ENCODE peak calls at places on chromosomes 2 and 18, in seven cellular contexts. M, W, J, L, T, S and U are unnamed samples. For H3K4me1, the result is how much of the 10 kb centered on the place peaks cover.

GRCh38 chr2:236155406-236155805 is 12.8 kb downstream of the GBX2 start:
- DNase-seq in T (no peak), W (no peak), S (no peak), M (no peak), L (no peak), J (no peak), U (no peak)

GRCh38 chr2:232327089-232328037 is 51.2 kb upstream of the ALPP start:
- DNase-seq in W (peak), L (peak), S (peak), T (peak), J (peak), M (no peak), U (peak)

GRCh38 chr2:188600536-188601210 is 309.0 kb downstream of the GULP1 start:
- DNase-seq in S (no peak), T (no peak), M (no peak), W (no peak), L (no peak), J (no peak), U (no peak)

GRCh38 chr2:157990173-157990572 is 111.5 kb upstream of the UPP2 start:
- DNase-seq in M (no peak), L (no peak), S (no peak), W (no peak), J (no peak), T (no peak), U (no peak)

GRCh38 chr18:41145526-41145925 is 809.5 kb upstream of the PIK3C3 start:
- DNase-seq in J (no peak), M (no peak), L (no peak), T (no peak), W (no peak), S (no peak), U (no peak)

GRCh38 chr2:17311771-17312511 is 206.3 kb downstream of the RAD51AP2 start:
- DNase-seq in J (no peak), M (no peak), T (no peak), S (no peak), L (no peak), W (no peak), U (no peak)

GRCh38 chr2:237733677-237734300 is 64.8 kb upstream of the RBM44 start:
- DNase-seq in W (no peak), L (peak), S (no peak), T (no peak), M (peak), J (peak), U (no peak)

GRCh38 chr2:19238440-19238839 is 120.0 kb downstream of the OSR1 start:
- DNase-seq in L (no peak), W (no peak), T (no peak), M (no peak), J (no peak), S (no peak), U (no peak)

GRCh38 chr2:181552808-181553207 is 95.6 kb downstream of the ITGA4 start:
- DNase-seq in W (no peak), M (no peak), L (no peak), T (no peak), S (no peak), J (no peak), U (no peak)

GRCh38 chr2:38526195-38526594 is 76.5 kb downstream of the HNRNPLL start:
- DNase-seq in W (no peak), J (no peak), T (no peak), M (no peak), L (no peak), S (no peak), U (no peak)

GRCh38 chr2:102735431-102736130 is 26.2 kb upstream of the TMEM182 start:
- DNase-seq in M (peak), J (no peak), W (peak), S (no peak), L (peak), T (no peak), U (no peak)

GRCh38 chr2:82139979-82140611 is 1835.5 kb upstream of the LRRTM1 start:
- DNase-seq in M (no peak), W (peak), S (no peak), J (no peak), T (no peak), L (no peak), U (no peak)

GRCh38 chr18:30192216-30192615 is 850.3 kb downstream of the DSC3 start:
- DNase-seq in L (peak), T (no peak), W (no peak), S (no peak), J (no peak), M (no peak), U (no peak)

GRCh38 chr18:77560334-77560970 is 310.8 kb downstream of the GALR1 start:
- DNase-seq in S (peak), M (no peak), L (no peak), J (no peak), W (no peak), T (no peak), U (no peak)

GRCh38 chr2:182280128-182280527 is 146.7 kb downstream of the PDE1A start:
- DNase-seq in S (no peak), J (no peak), L (no peak), M (no peak), T (no peak), W (no peak), U (no peak)

GRCh38 chr2:25700221-25700660 is 26.9 kb upstream of the DTNB start:
- DNase-seq in J (peak), L (peak), T (no peak), M (no peak), S (peak), W (no peak), U (no peak)

GRCh38 chr18:2981212-2981728 is 31.7 kb downstream of the LPIN2 start:
- DNase-seq in W (no peak), L (no peak), S (peak), T (no peak), J (no peak), M (no peak), U (no peak)

GRCh38 chr2:111715987-111716900 is 167.7 kb downstream of the ANAPC1 start:
- DNase-seq in L (peak), J (no peak), M (peak), W (no peak), S (no peak), T (no peak), U (no peak)

GRCh38 chr2:232340171-232340935 is 38.2 kb upstream of the ALPP start:
- DNase-seq in S (no peak), T (no peak), M (no peak), J (no peak), W (no peak), L (no peak), U (peak)

GRCh38 chr2:161905389-161906046 is 168.5 kb downstream of the DPP4 start:
- DNase-seq in M (no peak), J (no peak), W (no peak), L (peak), T (no peak), S (peak), U (no peak)

GRCh38 chr2:207692206-207693065 is 19.0 kb upstream of the CCNYL1 start:
- DNase-seq in L (peak), S (peak), J (no peak), M (peak), W (peak), T (no peak), U (no peak)

GRCh38 chr2:235044501-235045271 is 92.9 kb downstream of the SH3BP4 start:
- DNase-seq in T (no peak), S (no peak), L (no peak), J (no peak), M (peak), W (no peak), U (no peak)

GRCh38 chr2:157178865-157179264 is 78.6 kb upstream of the GALNT5 start:
- DNase-seq in M (no peak), T (no peak), W (no peak), S (no peak), J (no peak), L (no peak), U (no peak)

GRCh38 chr2:172484253-172484652 is 56.9 kb downstream of the ITGA6 start:
- DNase-seq in L (peak), M (no peak), T (no peak), J (no peak), S (peak), W (no peak), U (no peak)

GRCh38 chr2:64730551-64731305 is 77.0 kb upstream of the SERTAD2 start:
- DNase-seq in S (no peak), L (peak), J (peak), M (peak), W (peak), T (peak), U (peak)

GRCh38 chr2:175823291-175824073 is 178.6 kb downstream of the LNPK start:
- DNase-seq in T (no peak), S (no peak), W (no peak), M (no peak), L (no peak), J (no peak), U (no peak)

GRCh38 chr2:27441958-27442281 is 261 bp upstream of the KRTCAP3 start:
- DNase-seq in S (no peak), L (no peak), J (no peak), T (no peak), W (no peak), M (no peak), U (no peak)
- TF ChIP-seq POLR2A in S (no peak), L (no peak), J (no peak), T (no peak), W (no peak), M (no peak), U (no peak)

DNA sequence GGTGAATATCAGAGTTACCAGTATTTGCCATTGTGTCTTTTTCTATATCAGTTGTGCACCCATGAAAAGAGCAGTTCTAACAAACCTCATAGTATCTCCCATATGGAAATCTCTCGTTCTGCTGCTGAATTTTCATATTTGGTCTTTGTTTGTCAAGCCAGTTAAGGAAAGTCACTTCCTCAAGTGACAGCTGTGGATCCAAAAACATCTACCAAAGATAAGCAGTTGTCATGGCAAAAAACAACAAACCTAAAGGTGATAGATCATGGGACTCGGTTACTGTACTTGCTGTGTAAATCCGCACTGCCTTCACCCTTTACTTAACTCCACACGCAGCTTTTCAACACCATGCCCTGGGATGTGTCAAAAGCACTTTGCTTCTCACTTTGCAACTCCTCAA is 17.3 kb downstream of the BMP10 start:
- DNase-seq in M (no peak), T (no peak), J (no peak), S (no peak), W (no peak), L (no peak), U (no peak)
- H3K4me1 ChIP-seq in M (under half), T (under half), J (under half), S (under half), W (under half), L (under half), U (under half)

GRCh38 chr2:218284106-218284811 is 8.0 kb downstream of the TMBIM1 start:
- DNase-seq in M (peak), L (no peak), W (peak), T (no peak), J (peak), S (no peak), U (no peak)
- TF ChIP-seq POLR2A in M (no peak), L (no peak), W (no peak), T (no peak), J (no peak), S (no peak), U (no peak)

DNA sequence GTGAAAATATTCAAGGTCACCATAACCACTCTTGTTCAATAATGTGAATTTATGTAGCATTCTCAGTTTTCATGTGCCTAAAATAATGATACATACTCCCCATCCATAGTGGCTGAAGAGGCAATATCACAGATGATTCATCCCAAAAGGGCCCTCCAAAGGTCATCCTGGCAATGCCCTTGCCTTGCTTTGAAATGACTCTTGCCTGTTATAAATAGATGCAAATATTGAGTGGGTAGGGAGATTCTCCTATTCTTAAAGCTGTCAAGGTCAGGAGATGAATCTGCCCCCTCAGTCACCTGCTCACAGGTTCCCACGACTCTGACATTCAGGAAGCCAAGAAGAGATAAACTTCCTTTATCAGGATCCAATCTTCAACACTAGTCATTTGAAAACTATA is 490.5 kb downstream of the TNS1 start:
- DNase-seq in L (no peak), W (no peak), S (no peak), J (peak), M (no peak), T (no peak), U (no peak)
- H3K4me1 ChIP-seq in L (under half), W (under half), S (under half), J (under half), M (under half), T (under half), U (under half)

DNA sequence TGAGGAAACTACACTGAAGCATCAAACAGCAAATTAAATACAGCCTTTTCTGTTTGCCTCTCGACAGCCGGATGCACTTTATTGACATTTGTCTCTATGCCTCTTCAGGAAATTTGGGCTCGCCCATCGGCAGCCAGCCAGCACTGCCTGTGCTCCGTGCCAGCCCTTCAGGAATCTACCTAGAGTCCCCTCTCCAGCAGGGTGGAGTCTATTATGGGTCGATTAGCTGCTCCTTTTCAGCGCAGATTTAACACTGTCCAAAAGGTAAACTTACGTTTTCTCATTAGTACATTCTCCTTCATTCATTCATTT is 91.5 kb downstream of the MYCN start:
- DNase-seq in M (peak), T (no peak), S (no peak), L (no peak), W (peak), J (no peak), U (no peak)
- TF ChIP-seq POLR2A in M (no peak), T (no peak), S (no peak), L (no peak), W (no peak), J (no peak), U (no peak)

GRCh38 chr2:223896751-223897320 is 48.3 kb downstream of the WDFY1 start:
- DNase-seq in M (no peak), J (no peak), T (no peak), S (no peak), W (no peak), L (no peak), U (no peak)

GRCh38 chr2:223900066-223900465 is 45.1 kb downstream of the WDFY1 start:
- DNase-seq in T (no peak), L (no peak), J (no peak), W (no peak), S (no peak), M (no peak), U (no peak)

GRCh38 chr2:223894968-223895367 is 50.2 kb downstream of the WDFY1 start:
- DNase-seq in L (peak), W (no peak), M (no peak), J (no peak), T (no peak), S (no peak), U (no peak)

GRCh38 chr2:223900531-223900930 is 44.6 kb downstream of the WDFY1 start:
- DNase-seq in J (no peak), L (no peak), W (no peak), S (no peak), M (no peak), T (no peak), U (no peak)

DNA sequence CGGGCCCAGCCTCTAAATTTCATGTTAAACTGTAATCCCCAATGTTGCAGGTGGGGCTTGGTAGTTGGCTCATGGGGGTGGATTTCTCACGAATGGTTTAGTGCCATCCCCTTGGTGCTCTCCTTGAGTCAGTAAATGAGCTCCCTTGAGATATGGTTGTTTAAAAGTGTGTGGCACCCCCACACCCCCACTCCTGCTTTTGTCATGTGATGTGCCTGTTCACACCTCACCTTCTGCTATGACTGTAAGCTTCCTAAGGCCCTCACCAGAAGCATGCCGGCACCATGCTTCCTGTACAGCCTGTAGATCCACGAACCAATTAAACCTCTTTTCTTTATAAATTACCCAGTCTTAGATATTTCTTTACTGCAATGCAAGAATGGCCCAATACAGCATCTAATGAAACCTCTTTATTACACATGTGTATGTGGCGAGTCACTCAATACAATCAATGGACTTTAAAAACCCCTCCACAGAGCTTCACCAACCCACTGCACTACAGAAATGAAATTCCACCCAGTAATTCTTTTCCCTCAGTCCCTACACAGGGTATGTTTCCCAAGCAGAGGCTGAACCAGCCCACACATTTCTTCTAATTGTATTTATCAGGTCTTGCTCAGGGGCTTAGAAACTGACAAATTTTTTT is 47.3 kb downstream of the WDFY1 start:
- DNase-seq in L (no peak), S (no peak), J (no peak), W (no peak), M (no peak), T (no peak), U (no peak)
- H3K4me1 ChIP-seq in L (under half), S (under half), J (under half), W (under half), M (under half), T (under half), U (under half)

GRCh38 chr2:74843371-74844298 is 9.7 kb downstream of the HK2 start:
- DNase-seq in S (no peak), J (no peak), T (peak), L (peak), M (no peak), W (peak), U (no peak)
- TF ChIP-seq POLR2A in S (no peak), J (no peak), T (no peak), L (no peak), M (no peak), W (peak), U (no peak)

DNA sequence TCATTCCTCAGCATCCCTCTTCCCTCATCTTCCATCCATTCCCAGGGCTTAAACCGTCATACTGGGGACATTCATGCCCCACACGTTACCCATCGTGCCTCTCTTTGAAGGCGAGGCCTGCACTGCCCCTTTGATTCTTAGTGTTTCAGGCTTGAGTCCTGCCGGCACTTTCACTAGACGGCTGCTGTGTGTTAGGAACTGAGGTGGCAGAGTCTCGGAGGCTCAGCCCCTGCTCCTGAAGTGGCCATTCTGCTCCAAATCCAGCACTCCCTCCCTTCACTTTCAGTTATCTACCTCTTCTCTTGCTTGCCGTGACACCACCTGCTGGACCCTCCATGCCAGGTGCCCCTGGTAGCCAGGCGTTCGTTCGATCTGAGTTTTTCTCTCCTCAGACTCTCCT is 43.0 kb downstream of the GRHL1 start:
- DNase-seq in T (no peak), M (no peak), W (no peak), S (no peak), L (no peak), J (no peak), U (no peak)
- H3K4me1 ChIP-seq in T (under half), M (under half), W (under half), S (under half), L (under half), J (under half), U (under half)